ENCODE peak calls at places on chromosomes 11 and 22, in five cellular contexts. C is IMR-90, P is gastrocnemius medialis, O is RWPE1, R is left lung. W is an unnamed sample.

GRCh38 chr11:19953909-19954308 is 206.4 kb downstream of the DBX1 start:
- DNase-seq in R (no peak), C (peak), O (peak), P (no peak), W (no peak)

GRCh38 chr11:102656528-102656927 is 31.4 kb upstream of the MMP20 start:
- DNase-seq in C (no peak), O (no peak), R (no peak), P (no peak), W (no peak)

GRCh38 chr11:109605006-109605405 is 183.0 kb downstream of the C11orf87 start:
- DNase-seq in C (no peak), P (no peak), O (no peak), R (no peak), W (no peak)

GRCh38 chr11:76838422-76839068 is 22.2 kb upstream of the ACER3 start:
- DNase-seq in P (no peak), O (no peak), C (no peak), R (no peak), W (no peak)

GRCh38 chr11:63766501-63767270 is 1.9 kb downstream of the ZFTA start:
- DNase-seq in C (no peak), R (no peak), P (no peak), O (no peak), W (no peak)

GRCh38 chr11:69638941-69639681 is 1.8 kb upstream of the CCND1 start:
- DNase-seq in C (peak), O (peak), P (peak), R (peak), W (peak)

GRCh38 chr11:83007477-83007876 is 64.2 kb downstream of the RAB30 start:
- DNase-seq in C (no peak), R (no peak), P (no peak), O (no peak), W (no peak)

GRCh38 chr22:28019360-28019759 is 100.3 kb upstream of the PITPNB start:
- DNase-seq in P (peak), R (no peak), O (no peak), C (no peak), W (peak)

GRCh38 chr11:18526521-18527296 is at the start of gene TSG101:
- DNase-seq in P (peak), C (peak), R (peak), O (peak), W (peak)
- TF ChIP-seq CTCF in P (no peak), C (no peak), R (no peak), O (no peak), W (no peak)

GRCh38 chr11:80503990-80504389 is 1063.2 kb upstream of the TENM4 start:
- DNase-seq in O (no peak), P (no peak), C (no peak), R (no peak), W (no peak)

GRCh38 chr11:80505771-80506170 is 1064.9 kb upstream of the TENM4 start:
- DNase-seq in R (no peak), O (no peak), P (no peak), C (no peak), W (no peak)

GRCh38 chr11:80502511-80502910 is 1061.7 kb upstream of the TENM4 start:
- DNase-seq in P (no peak), C (no peak), R (no peak), O (no peak), W (no peak)
- TF ChIP-seq CTCF in P (no peak), C (no peak), R (no peak), O (no peak), W (no peak)

GRCh38 chr11:2867722-2868548 is 17.6 kb downstream of the CDKN1C start:
- DNase-seq in P (no peak), C (no peak), O (no peak), R (no peak), W (no peak)

GRCh38 chr11:2870955-2871720 is 14.4 kb downstream of the CDKN1C start:
- DNase-seq in O (no peak), R (no peak), C (no peak), P (no peak), W (no peak)

GRCh38 chr11:2869561-2870427 is 15.8 kb downstream of the CDKN1C start:
- DNase-seq in R (no peak), C (no peak), P (no peak), O (no peak), W (no peak)

GRCh38 chr11:2868604-2869526 is 16.7 kb downstream of the CDKN1C start:
- DNase-seq in R (no peak), C (no peak), P (no peak), O (no peak), W (no peak)

GRCh38 chr11:2870460-2870859 is 15.1 kb downstream of the CDKN1C start:
- DNase-seq in C (no peak), O (no peak), R (no peak), P (no peak), W (no peak)
- TF ChIP-seq CTCF in C (no peak), O (no peak), R (no peak), P (no peak), W (no peak)

DNA sequence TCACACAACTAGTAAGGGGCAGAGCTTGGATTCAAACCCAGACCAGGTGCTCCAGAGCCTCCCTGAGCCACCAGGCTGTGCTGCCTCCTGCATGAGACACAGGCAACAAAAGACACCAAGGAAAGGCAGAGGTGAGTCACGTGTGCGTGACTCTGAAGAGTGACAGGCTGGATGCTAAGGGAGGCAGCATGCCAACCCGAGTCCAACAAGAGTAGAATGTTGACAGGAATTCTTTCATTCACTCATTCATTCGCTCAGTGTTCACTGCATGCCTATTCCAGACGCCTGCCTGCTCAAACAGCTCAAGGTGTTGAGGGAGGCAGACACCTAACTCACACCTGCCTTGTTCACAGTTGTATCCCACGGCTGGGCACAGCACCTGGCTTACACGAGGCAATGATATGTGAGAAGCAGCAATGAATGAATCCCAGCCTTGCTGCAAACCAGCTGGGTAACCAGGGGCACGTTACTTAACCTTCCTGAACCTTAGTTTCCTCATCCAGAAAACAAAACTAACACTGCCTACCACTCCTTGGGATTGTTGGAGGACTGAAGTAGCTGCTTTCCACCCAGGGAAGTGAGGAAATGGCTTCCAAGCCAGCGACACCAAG is 73.8 kb upstream of the ARFGAP3 start:
- DNase-seq in P (peak), R (no peak), C (peak), O (peak), W (no peak)
- TF ChIP-seq CTCF in P (peak), R (no peak), C (peak), O (no peak), W (no peak)

GRCh38 chr11:121059605-121060004 is 35.7 kb downstream of the TBCEL start:
- DNase-seq in R (no peak), C (no peak), O (no peak), P (no peak), W (no peak)

GRCh38 chr11:121067026-121067425 is 34.0 kb upstream of the TECTA start:
- DNase-seq in R (no peak), C (no peak), O (no peak), P (no peak), W (no peak)

GRCh38 chr11:121066623-121067022 is 34.4 kb upstream of the TECTA start:
- DNase-seq in P (no peak), O (no peak), C (no peak), R (no peak), W (no peak)

GRCh38 chr11:121067453-121067852 is 33.6 kb upstream of the TECTA start:
- DNase-seq in P (no peak), C (peak), R (no peak), O (no peak), W (no peak)

GRCh38 chr11:121063728-121064127 is 37.3 kb upstream of the TECTA start:
- DNase-seq in P (no peak), C (no peak), R (no peak), O (no peak), W (no peak)
- TF ChIP-seq CTCF in P (no peak), C (peak), R (peak), O (no peak), W (peak)

DNA sequence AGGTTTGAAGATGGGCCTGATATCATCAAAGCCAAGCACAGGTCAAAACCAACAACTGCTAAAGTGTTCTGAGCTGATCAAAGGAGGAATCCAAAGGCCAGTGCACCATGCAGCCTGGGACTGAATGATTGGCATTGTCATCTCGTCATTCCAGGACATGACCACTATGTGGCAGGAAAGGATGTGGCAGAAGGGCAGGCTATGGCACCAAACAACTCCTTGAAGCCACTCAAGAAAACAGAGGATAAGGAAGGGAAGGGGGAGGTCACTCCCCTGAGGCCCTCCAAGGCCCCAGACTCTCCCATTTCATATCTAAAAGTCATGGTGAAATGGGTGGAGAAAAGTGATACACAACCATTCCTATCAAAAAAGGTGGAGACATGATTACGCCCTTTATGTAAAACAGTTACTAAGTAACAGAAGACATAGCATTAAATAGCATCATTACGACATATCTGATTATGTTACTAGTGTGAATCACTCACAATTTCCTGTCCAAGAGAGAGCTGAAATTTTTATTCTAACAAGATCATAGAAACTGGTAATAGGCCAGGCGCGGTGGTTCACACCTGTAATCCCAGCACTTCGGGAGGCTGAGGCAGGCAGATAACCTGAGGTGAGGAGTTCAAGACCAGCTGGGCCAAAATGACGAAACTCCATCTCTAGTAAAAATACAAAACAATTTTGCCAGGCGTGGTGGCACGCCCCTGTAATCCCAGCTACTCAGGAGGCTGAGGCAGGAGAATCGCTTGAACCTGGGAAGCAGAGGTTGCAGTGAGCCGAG is 49.3 kb downstream of the AHNAK start:
- DNase-seq in C (peak), P (peak), O (peak), R (no peak), W (no peak)
- TF ChIP-seq CTCF in C (peak), P (peak), O (peak), R (no peak), W (no peak)

GRCh38 chr22:35034963-35035362 is 31.0 kb upstream of the ISX start:
- DNase-seq in O (no peak), R (no peak), P (no peak), C (no peak), W (no peak)

GRCh38 chr22:35039625-35040024 is 26.3 kb upstream of the ISX start:
- DNase-seq in O (no peak), C (no peak), P (no peak), R (no peak), W (no peak)

GRCh38 chr22:35032571-35032970 is 33.4 kb upstream of the ISX start:
- DNase-seq in O (no peak), C (no peak), P (no peak), R (no peak), W (no peak)

GRCh38 chr22:35033635-35034296 is 32.2 kb upstream of the ISX start:
- DNase-seq in R (no peak), O (no peak), C (no peak), P (no peak), W (no peak)

GRCh38 chr22:35037089-35037488 is 28.9 kb upstream of the ISX start:
- DNase-seq in R (no peak), O (no peak), C (no peak), P (no peak), W (no peak)
- TF ChIP-seq CTCF in R (no peak), O (no peak), C (no peak), P (no peak), W (peak)

DNA sequence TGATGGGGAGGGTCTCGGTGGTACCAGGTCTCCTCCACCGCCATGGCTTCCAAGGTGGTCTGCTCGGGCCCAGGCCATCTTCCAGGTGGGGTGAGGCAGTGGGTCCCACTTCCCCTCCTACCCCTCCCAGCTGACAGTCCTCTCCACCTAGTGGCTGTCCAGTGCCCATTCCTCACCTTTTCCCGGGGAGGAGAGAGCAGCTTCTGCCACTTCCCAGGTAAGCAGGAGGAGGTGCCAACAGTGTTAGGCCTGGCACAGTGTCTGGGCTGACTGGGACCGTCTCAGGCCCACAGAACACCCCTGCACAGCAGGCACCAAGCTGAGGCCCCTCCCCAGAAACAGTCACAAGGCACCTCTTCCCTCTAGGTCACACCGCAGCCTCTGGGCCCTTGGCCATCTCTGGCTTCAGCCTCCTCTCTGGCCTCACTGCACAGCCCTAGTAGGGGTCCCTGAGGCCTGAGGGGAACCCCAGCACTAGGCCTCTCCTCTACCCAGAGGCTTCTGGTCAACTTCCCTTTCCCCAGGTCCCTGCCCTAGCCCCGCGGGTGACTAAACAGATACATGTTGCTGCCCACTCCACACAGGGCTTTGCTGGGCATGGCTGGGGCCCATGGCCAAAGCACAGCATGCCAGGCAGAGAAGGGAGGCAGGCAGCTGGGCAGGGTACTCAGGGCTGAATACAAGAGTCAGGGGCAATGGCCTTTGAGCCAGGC is 2.3 kb upstream of the ANKRD13D start:
- DNase-seq in P (no peak), C (no peak), O (no peak), R (peak), W (no peak)
- TF ChIP-seq CTCF in P (no peak), C (no peak), O (no peak), R (no peak), W (peak)

GRCh38 chr22:44957267-44957905 is 52.4 kb downstream of the PHF21B start:
- DNase-seq in C (peak), R (no peak), P (no peak), O (no peak), W (no peak)
- TF ChIP-seq CTCF in C (peak), R (no peak), P (no peak), O (no peak), W (peak)